ENCODE peak calls at places on chromosomes 4 and X, in ten cellular contexts. S, B, W, Q, X, J, N, O, M and K are unnamed samples.

GRCh38 chr4:26069218-26069617 is 155.2 kb downstream of the SMIM20 start:
- DNase-seq in S (no peak), B (no peak), W (no peak), Q (peak), X (no peak), J (no peak), N (peak), O (peak), M (no peak), K (no peak)

GRCh38 chr4:26822546-26822945 is 38.1 kb upstream of the STIM2 start:
- DNase-seq in S (no peak), B (no peak), W (no peak), Q (no peak), X (no peak), J (no peak), N (no peak), O (no peak), M (no peak), K (no peak)

GRCh38 chr4:10655968-10656367 is 28.6 kb downstream of the CLNK start:
- DNase-seq in S (no peak), B (no peak), W (no peak), Q (no peak), X (peak), J (no peak), N (peak), O (peak), M (no peak), K (peak)

GRCh38 chrX:115966920-115967319 is 203.6 kb upstream of the AGTR2 start:
- DNase-seq in S (no peak), B (no peak), W (no peak), Q (peak), X (no peak), J (no peak), N (no peak), O (no peak), M (no peak), K (no peak)

GRCh38 chrX:77431227-77431626 is 16.0 kb upstream of the FGF16 start:
- DNase-seq in S (no peak), B (no peak), W (no peak), Q (no peak), X (peak), J (no peak), N (peak), O (peak), M (no peak), K (no peak)

GRCh38 chr4:80183196-80184052 is 13.9 kb upstream of the PRDM8 start:
- DNase-seq in S (no peak), B (no peak), W (no peak), Q (no peak), X (no peak), J (peak), N (no peak), O (peak), M (peak), K (no peak)

GRCh38 chrX:24479924-24480722 is 15.0 kb downstream of the PDK3 start:
- DNase-seq in S (no peak), B (no peak), W (no peak), Q (no peak), X (no peak), J (peak), N (peak), O (no peak), M (no peak), K (no peak)

GRCh38 chr4:128315756-128316520 is 28.3 kb upstream of the PGRMC2 start:
- DNase-seq in S (no peak), B (no peak), W (no peak), Q (no peak), X (no peak), J (no peak), N (no peak), O (peak), M (no peak), K (peak)

GRCh38 chr4:52728877-52729276 is 22.3 kb downstream of the ERVMER34-1 start:
- DNase-seq in S (no peak), B (no peak), W (no peak), Q (no peak), X (no peak), J (no peak), N (no peak), O (no peak), M (no peak), K (no peak)

GRCh38 chrX:25010784-25011588 is 4.8 kb downstream of the ARX start:
- DNase-seq in S (no peak), B (no peak), W (no peak), Q (no peak), X (no peak), J (no peak), N (no peak), O (no peak), M (no peak), K (no peak)

GRCh38 chrX:12685541-12685940 is 105.7 kb upstream of the PRPS2 start:
- DNase-seq in S (no peak), B (no peak), W (no peak), Q (no peak), X (no peak), J (no peak), N (no peak), O (peak), M (no peak), K (peak)

GRCh38 chr4:60657802-60658201 is 542.3 kb upstream of the ADGRL3 start:
- DNase-seq in S (no peak), B (no peak), W (no peak), Q (no peak), X (no peak), J (no peak), N (no peak), O (no peak), M (no peak), K (no peak)

GRCh38 chrX:105315301-105315700 is 94.8 kb upstream of the TEX13A start:
- DNase-seq in S (no peak), B (no peak), W (no peak), Q (no peak), X (no peak), J (no peak), N (no peak), O (no peak), M (no peak), K (no peak)

GRCh38 chr4:112448211-112448745 is 67.7 kb downstream of the NEUROG2 start:
- DNase-seq in S (no peak), B (no peak), W (no peak), Q (no peak), X (no peak), J (no peak), N (no peak), O (peak), M (no peak), K (peak)

GRCh38 chr4:6189511-6189910 is 10.8 kb downstream of the JAKMIP1 start:
- DNase-seq in S (no peak), B (no peak), W (no peak), Q (no peak), X (no peak), J (no peak), N (no peak), O (no peak), M (no peak), K (no peak)

GRCh38 chrX:25968920-25969319 is 169.2 kb upstream of the MAGEB18 start:
- DNase-seq in S (peak), B (no peak), W (no peak), Q (peak), X (no peak), J (no peak), N (peak), O (no peak), M (no peak), K (no peak)

GRCh38 chr4:133865606-133866327 is 335.8 kb downstream of the PABPC4L start:
- DNase-seq in S (no peak), B (no peak), W (peak), Q (peak), X (peak), J (no peak), N (peak), O (peak), M (no peak), K (peak)

GRCh38 chr4:109166586-109166985 is 135.9 kb downstream of the COL25A1 start:
- DNase-seq in S (no peak), B (no peak), W (no peak), Q (no peak), X (no peak), J (no peak), N (no peak), O (no peak), M (no peak), K (no peak)

GRCh38 chr4:87133183-87133582 is 87.2 kb downstream of the KLHL8 start:
- DNase-seq in S (no peak), B (no peak), W (no peak), Q (peak), X (no peak), J (no peak), N (no peak), O (no peak), M (no peak), K (no peak)

GRCh38 chrX:150361777-150362351 is 1.3 kb upstream of the MAMLD1 start:
- DNase-seq in S (peak), B (no peak), W (no peak), Q (no peak), X (no peak), J (no peak), N (no peak), O (peak), M (no peak), K (no peak)

GRCh38 chr4:101355246-101355645 is 7.9 kb upstream of the PPP3CA start:
- DNase-seq in S (no peak), B (no peak), W (no peak), Q (no peak), X (no peak), J (no peak), N (no peak), O (no peak), M (no peak), K (no peak)

GRCh38 chr4:107131295-107131694 is 95.2 kb upstream of the DKK2 start:
- DNase-seq in S (no peak), B (no peak), W (no peak), Q (no peak), X (no peak), J (no peak), N (no peak), O (peak), M (no peak), K (no peak)

GRCh38 chr4:6200922-6201362 is 593 bp upstream of the JAKMIP1 start:
- DNase-seq in S (no peak), B (no peak), W (no peak), Q (no peak), X (no peak), J (no peak), N (no peak), O (no peak), M (no peak), K (no peak)

GRCh38 chr4:23876418-23877089 is 13.3 kb downstream of the PPARGC1A start:
- DNase-seq in S (no peak), B (no peak), W (no peak), Q (no peak), X (no peak), J (no peak), N (no peak), O (no peak), M (no peak), K (no peak)

GRCh38 chr4:53734584-53735363 is 143.5 kb upstream of the LNX1 start:
- DNase-seq in S (no peak), B (no peak), W (no peak), Q (no peak), X (no peak), J (no peak), N (no peak), O (peak), M (no peak), K (no peak)

GRCh38 chrX:66046612-66047235 is 6.8 kb upstream of the VSIG4 start:
- DNase-seq in S (no peak), B (no peak), W (no peak), Q (no peak), X (no peak), J (peak), N (no peak), O (no peak), M (no peak), K (no peak)

GRCh38 chr4:116516711-116517110 is 568.7 kb downstream of the TRAM1L1 start:
- DNase-seq in S (no peak), B (no peak), W (no peak), Q (no peak), X (no peak), J (no peak), N (no peak), O (no peak), M (no peak), K (no peak)

GRCh38 chr4:60201052-60201673 is 999.0 kb upstream of the ADGRL3 start:
- DNase-seq in S (peak), B (no peak), W (no peak), Q (peak), X (peak), J (peak), N (peak), O (peak), M (no peak), K (no peak)

GRCh38 chrX:44244008-44244407 is 99.5 kb downstream of the EFHC2 start:
- DNase-seq in S (no peak), B (no peak), W (no peak), Q (peak), X (no peak), J (peak), N (peak), O (peak), M (no peak), K (no peak)

GRCh38 chrX:23792861-23793553 is 10.0 kb downstream of the SAT1 start:
- DNase-seq in S (no peak), B (no peak), W (no peak), Q (no peak), X (peak), J (no peak), N (no peak), O (no peak), M (no peak), K (no peak)

GRCh38 chr4:74293558-74293957 is 14.7 kb upstream of the EPGN start:
- DNase-seq in S (no peak), B (no peak), W (no peak), Q (no peak), X (no peak), J (no peak), N (no peak), O (no peak), M (no peak), K (no peak)